ENCODE peak calls at places on chromosome 2, in six cellular contexts. N, X, V, Q, E and S are unnamed samples.

GRCh38 chr2:184875911-184876310 is 277.6 kb downstream of the ZNF804A start:
- DNase-seq in N (no peak), X (no peak), V (no peak), Q (no peak), E (no peak), S (no peak)

GRCh38 chr2:148519013-148519412 is 125.5 kb upstream of the EPC2 start:
- DNase-seq in N (peak; percentile 80), X (no peak), V (peak; percentile 35), Q (no peak), E (no peak), S (no peak)

GRCh38 chr2:235050992-235051351 is 99.2 kb downstream of the SH3BP4 start:
- DNase-seq in N (no peak), X (no peak), V (peak; percentile 84), Q (peak; percentile 97), E (no peak), S (peak; percentile 93)

GRCh38 chr2:65920659-65921058 is 488.3 kb upstream of the SPRED2 start:
- DNase-seq in N (no peak), X (no peak), V (no peak), Q (no peak), E (no peak), S (no peak)

GRCh38 chr2:109429711-109430265 is 184.0 kb downstream of the SEPTIN10 start:
- DNase-seq in N (no peak), X (no peak), V (no peak), Q (no peak), E (no peak), S (no peak)

GRCh38 chr2:33069894-33070651 is 123.3 kb downstream of the LTBP1 start:
- DNase-seq in N (no peak), X (no peak), V (peak; percentile 84), Q (peak; percentile 99), E (no peak), S (peak; percentile 100)

GRCh38 chr2:219658861-219659260 is 31.4 kb downstream of the SLC4A3 start:
- DNase-seq in N (no peak), X (no peak), V (no peak), Q (no peak), E (no peak), S (no peak)

GRCh38 chr2:217935901-217936684 is 66.7 kb downstream of the TNS1 start:
- DNase-seq in N (no peak), X (no peak), V (no peak), Q (peak; percentile 21), E (no peak), S (peak; percentile 52)

GRCh38 chr2:59276033-59276432 is 1034.9 kb upstream of the FANCL start:
- DNase-seq in N (peak; percentile 39), X (no peak), V (peak; percentile 43), Q (no peak), E (peak; percentile 65), S (no peak)

GRCh38 chr2:132668986-132669853 is 785 bp downstream of the LYPD1 start:
- DNase-seq in N (peak; percentile 54), X (no peak), V (peak; percentile 57), Q (peak; percentile 22), E (peak; percentile 74), S (no peak)

GRCh38 chr2:165274698-165275097 is 35.5 kb downstream of the SCN2A start:
- DNase-seq in N (no peak), X (no peak), V (no peak), Q (no peak), E (no peak), S (no peak)

GRCh38 chr2:189700681-189701080 is 26.2 kb downstream of the ANKAR start:
- DNase-seq in N (no peak), X (no peak), V (no peak), Q (no peak), E (no peak), S (no peak)

GRCh38 chr2:239939736-239940483 is 85.2 kb downstream of the NDUFA10 start:
- DNase-seq in N (peak; percentile 14), X (no peak), V (no peak), Q (no peak), E (no peak), S (no peak)

GRCh38 chr2:203551653-203552250 is 16.7 kb upstream of the RAPH1 start:
- DNase-seq in N (no peak), X (no peak), V (no peak), Q (peak; percentile 35), E (no peak), S (peak; percentile 70)

GRCh38 chr2:147937744-147938349 is 82.7 kb downstream of the ORC4 start:
- DNase-seq in N (no peak), X (peak; percentile 18), V (peak; percentile 30), Q (peak; percentile 39), E (no peak), S (peak; percentile 40)

GRCh38 chr2:36568533-36569246 is 29.3 kb downstream of the FEZ2 start:
- DNase-seq in N (no peak), X (no peak), V (no peak), Q (peak; percentile 54), E (no peak), S (peak; percentile 66)

GRCh38 chr2:147045113-147045512 is 799.7 kb upstream of the ACVR2A start:
- DNase-seq in N (peak; percentile 68), X (peak; percentile 50), V (peak; percentile 72), Q (peak; percentile 37), E (peak; percentile 87), S (peak; percentile 22)

GRCh38 chr2:216151313-216152030 is 42.3 kb downstream of the XRCC5 start:
- DNase-seq in N (no peak), X (no peak), V (no peak), Q (peak; percentile 37), E (no peak), S (peak; percentile 24)

GRCh38 chr2:65072181-65072970 is 16.2 kb downstream of the CEP68 start:
- DNase-seq in N (no peak), X (no peak), V (no peak), Q (no peak), E (no peak), S (no peak)

GRCh38 chr2:11797846-11798245 is 51.4 kb downstream of the LPIN1 start:
- DNase-seq in N (no peak), X (no peak), V (no peak), Q (no peak), E (no peak), S (no peak)

GRCh38 chr2:61658841-61659780 is 121.0 kb upstream of the XPO1 start:
- DNase-seq in N (no peak), X (peak; percentile 20), V (peak; percentile 82), Q (peak; percentile 60), E (no peak), S (peak; percentile 61)

GRCh38 chr2:118687698-118688097 is 159.8 kb downstream of the EN1 start:
- DNase-seq in N (no peak), X (no peak), V (no peak), Q (no peak), E (no peak), S (no peak)

GRCh38 chr2:204544961-204545860 is at the start of gene PARD3B:
- DNase-seq in N (peak; percentile 63), X (peak; percentile 59), V (peak; percentile 77), Q (peak; percentile 72), E (peak; percentile 76), S (peak; percentile 62)

GRCh38 chr2:3302751-3303582 is 74.7 kb downstream of the EIPR1 start:
- DNase-seq in N (no peak), X (peak; percentile 17), V (peak; percentile 6), Q (no peak), E (no peak), S (no peak)

GRCh38 chr2:51919395-51919794 is 887.5 kb upstream of the NRXN1 start:
- DNase-seq in N (no peak), X (no peak), V (no peak), Q (no peak), E (no peak), S (peak; percentile 72)

GRCh38 chr2:165067958-165068612 is 112.8 kb upstream of the SLC38A11 start:
- DNase-seq in N (peak; percentile 93), X (peak; percentile 87), V (peak; percentile 98), Q (peak; percentile 87), E (peak; percentile 67), S (peak; percentile 23)

DNA sequence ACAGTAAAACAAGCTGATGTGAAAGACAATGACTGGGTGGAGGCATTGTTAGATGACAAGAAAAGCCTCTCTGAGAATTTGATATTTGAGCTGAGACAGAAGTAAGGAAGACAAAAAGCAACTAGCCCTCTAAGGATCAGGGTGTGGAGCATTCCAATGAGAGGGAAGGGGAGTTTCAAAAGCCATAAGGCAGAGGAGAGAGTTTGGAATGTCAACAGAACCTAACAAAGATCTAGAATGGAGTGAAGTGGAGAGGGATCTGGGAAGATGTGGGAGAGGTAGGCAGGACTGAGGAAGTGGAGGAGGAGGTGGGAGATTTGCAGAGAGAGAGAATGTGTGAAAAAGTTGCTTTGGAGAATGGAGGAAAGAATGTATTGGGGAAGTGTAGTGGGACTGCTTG is 17.3 kb upstream of the ASXL2 start:
- DNase-seq in N (no peak), X (no peak), V (peak; percentile 68), Q (no peak), E (no peak), S (no peak)
- H2BK15ac ChIP-seq in N (no peak overlapping the region), X (no peak overlapping the region), V (no peak overlapping the region), Q (no peak overlapping the region), E (no peak overlapping the region), S (no peak overlapping the region)

GRCh38 chr2:63865159-63865799 is 23.6 kb downstream of the UGP2 start:
- DNase-seq in N (no peak), X (no peak), V (no peak), Q (no peak), E (no peak), S (peak; percentile 60)

GRCh38 chr2:63870679-63871078 is 29.0 kb downstream of the UGP2 start:
- DNase-seq in N (no peak), X (no peak), V (no peak), Q (no peak), E (no peak), S (no peak)

GRCh38 chr2:63863707-63864106 is 22.0 kb downstream of the UGP2 start:
- DNase-seq in N (no peak), X (no peak), V (no peak), Q (no peak), E (no peak), S (no peak)

GRCh38 chr2:63862802-63863201 is 21.1 kb downstream of the UGP2 start:
- DNase-seq in N (no peak), X (no peak), V (peak; percentile 90), Q (no peak), E (no peak), S (peak; percentile 48)

GRCh38 chr2:63866009-63866709 is 24.5 kb downstream of the UGP2 start:
- DNase-seq in N (no peak), X (no peak), V (peak; percentile 39), Q (peak; percentile 45), E (no peak), S (peak; percentile 52)
- H3K4ac ChIP-seq in N (no peak overlapping the region), X (no peak overlapping the region), V (no peak overlapping the region), Q (peak overlapping the region; percentile 64), E (no peak overlapping the region), S (no peak overlapping the region)

GRCh38 chr2:170423919-170424318 is 246.0 kb downstream of the MYO3B start:
- DNase-seq in N (no peak), X (no peak), V (no peak), Q (no peak), E (no peak), S (no peak)
- H3K23ac ChIP-seq in N (no peak overlapping the region), X (no peak overlapping the region), V (no peak overlapping the region), Q (no peak overlapping the region), E (no peak overlapping the region), S (no peak overlapping the region)

DNA sequence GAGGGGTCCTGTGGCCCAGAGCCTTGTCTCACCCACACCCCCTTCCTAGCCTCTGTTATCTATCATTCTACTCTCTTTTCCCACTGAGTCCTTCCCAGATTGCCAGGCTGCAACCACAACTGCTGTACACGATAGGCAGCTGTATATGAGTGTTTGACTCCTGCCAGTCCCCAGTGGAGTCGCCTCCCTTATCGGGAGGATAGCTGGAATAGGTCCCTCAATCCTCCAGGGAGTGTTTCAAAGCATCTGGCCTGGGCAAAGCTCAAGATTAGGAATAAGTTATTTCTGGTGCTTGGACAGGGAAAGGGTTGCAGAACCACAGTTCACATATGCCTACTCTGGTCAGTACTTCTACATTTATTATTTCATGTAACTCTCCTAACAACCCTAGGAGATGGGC is 4.8 kb downstream of the MSGN1 start:
- DNase-seq in N (no peak), X (no peak), V (no peak), Q (no peak), E (peak; percentile 38), S (no peak)
- H2BK15ac ChIP-seq in N (no peak overlapping the region), X (no peak overlapping the region), V (no peak overlapping the region), Q (no peak overlapping the region), E (no peak overlapping the region), S (no peak overlapping the region)